ENCODE peak calls at places on chromosomes 5 and 9, in four cellular contexts. One of them, this sample, is unnamed.

GRCh38 chr5:103216697-103217096 is 41.9 kb upstream of the MACIR start:
- DNase-seq in HEK293T: no peak
- DNase-seq in left colon: no peak
- DNase-seq in M059J: no peak
- DNase-seq in this sample: no peak

GRCh38 chr5:82396396-82396795 is 118.2 kb upstream of the RPS23 start:
- DNase-seq in HEK293T: no peak
- DNase-seq in left colon: no peak
- DNase-seq in M059J: peak; percentile 42
- DNase-seq in this sample: no peak

GRCh38 chr5:136200130-136200529 is 7.2 kb upstream of the SMIM32 start:
- DNase-seq in HEK293T: no peak
- DNase-seq in left colon: no peak
- DNase-seq in M059J: no peak
- DNase-seq in this sample: no peak

GRCh38 chr5:148910686-148911361 is 84.4 kb downstream of the ADRB2 start:
- DNase-seq in HEK293T: no peak
- DNase-seq in left colon: peak; percentile 46
- DNase-seq in M059J: peak; percentile 93
- DNase-seq in this sample: peak; percentile 72

GRCh38 chr9:92969516-92970466 is 22.5 kb downstream of the FGD3 start:
- DNase-seq in HEK293T: no peak
- DNase-seq in left colon: no peak
- DNase-seq in M059J: no peak
- DNase-seq in this sample: no peak

GRCh38 chr5:111243353-111243752 is 19.2 kb downstream of the CAMK4 start:
- DNase-seq in HEK293T: no peak
- DNase-seq in left colon: no peak
- DNase-seq in M059J: no peak
- DNase-seq in this sample: no peak

GRCh38 chr9:128911529-128912035 is 9.2 kb upstream of the PHYHD1 start:
- DNase-seq in HEK293T: no peak
- DNase-seq in left colon: no peak
- DNase-seq in M059J: peak; percentile 90
- DNase-seq in this sample: peak; percentile 45

GRCh38 chr5:69152731-69153130 is 14.2 kb upstream of the CCNB1 start:
- DNase-seq in HEK293T: no peak
- DNase-seq in left colon: no peak
- DNase-seq in M059J: no peak
- DNase-seq in this sample: no peak

GRCh38 chr5:93611900-93612898 is 29.2 kb downstream of the NR2F1 start:
- DNase-seq in HEK293T: no peak
- DNase-seq in left colon: no peak
- DNase-seq in M059J: peak; percentile 46
- DNase-seq in this sample: no peak

GRCh38 chr5:79685621-79686020 is 4.0 kb upstream of the CMYA5 start:
- DNase-seq in HEK293T: no peak
- DNase-seq in left colon: no peak
- DNase-seq in M059J: no peak
- DNase-seq in this sample: no peak

This sample was measured in MCF 10A.